ENCODE peak calls at places on chromosomes 2 and 18, in five cellular contexts. W is neuronal stem cell, L is IMR-90, U is mesendoderm, X is mesenchymal stem cell. M is an unnamed sample.

GRCh38 chr2:217656366-217656765 is 346.4 kb downstream of the TNS1 start:
- DNase-seq in W (no peak), L (peak), U (no peak), X (peak), M (no peak)

GRCh38 chr2:205787761-205788160 is 105.5 kb downstream of the NRP2 start:
- DNase-seq in W (no peak), L (no peak), U (no peak), X (no peak), M (no peak)

GRCh38 chr2:1991706-1992245 is 247.5 kb upstream of the PXDN start:
- DNase-seq in W (no peak), L (no peak), U (no peak), X (no peak), M (no peak)

GRCh38 chr2:232343816-232344215 is 34.7 kb upstream of the ALPP start:
- DNase-seq in W (no peak), L (no peak), U (no peak), X (no peak), M (no peak)

GRCh38 chr18:59520569-59520968 is 161.5 kb upstream of the LMAN1 start:
- DNase-seq in W (no peak), L (no peak), U (no peak), X (no peak), M (no peak)

GRCh38 chr2:31997653-31998052 is 13.2 kb downstream of the MEMO1 start:
- DNase-seq in W (no peak), L (no peak), U (no peak), X (peak), M (no peak)

GRCh38 chr2:122096788-122097187 is 341.3 kb downstream of the TSN start:
- DNase-seq in W (no peak), L (no peak), U (no peak), X (no peak), M (no peak)

GRCh38 chr18:2417861-2418610 is 153.3 kb downstream of the METTL4 start:
- DNase-seq in W (no peak), L (peak), U (no peak), X (no peak), M (no peak)

GRCh38 chr2:240579771-240580614 is 6.5 kb upstream of the CAPN10 start:
- DNase-seq in W (no peak), L (peak), U (no peak), X (peak), M (peak)

GRCh38 chr2:17257194-17257909 is 260.9 kb downstream of the RAD51AP2 start:
- DNase-seq in W (no peak), L (peak), U (no peak), X (peak), M (no peak)

GRCh38 chr18:23498877-23499570 is 4.3 kb upstream of the RMC1 start:
- DNase-seq in W (no peak), L (peak), U (peak), X (peak), M (peak)

GRCh38 chr2:128319773-128320608 is 1.3 kb upstream of the HS6ST1 start:
- DNase-seq in W (no peak), L (no peak), U (no peak), X (no peak), M (no peak)

GRCh38 chr2:219252084-219252483 is 959 bp upstream of the TUBA4B start:
- DNase-seq in W (no peak), L (no peak), U (no peak), X (no peak), M (no peak)

GRCh38 chr2:109407401-109408335 is 206.1 kb downstream of the SEPTIN10 start:
- DNase-seq in W (no peak), L (no peak), U (peak), X (no peak), M (peak)

GRCh38 chr2:157302492-157303099 is 23.0 kb downstream of the ERMN start:
- DNase-seq in W (peak), L (peak), U (peak), X (peak), M (peak)

GRCh38 chr2:160282063-160282580 is 82.0 kb upstream of the ITGB6 start:
- DNase-seq in W (no peak), L (no peak), U (no peak), X (no peak), M (no peak)

GRCh38 chr18:37419272-37419671 is 146.3 kb downstream of the CELF4 start:
- DNase-seq in W (no peak), L (peak), U (peak), X (no peak), M (peak)

GRCh38 chr2:28393115-28393836 is 618 bp downstream of the FOSL2 start:
- DNase-seq in W (no peak), L (peak), U (peak), X (peak), M (peak)

GRCh38 chr2:220871909-220872308 is 700.2 kb downstream of the EPHA4 start:
- DNase-seq in W (no peak), L (no peak), U (no peak), X (no peak), M (no peak)

GRCh38 chr2:42908538-42909200 is 116.3 kb upstream of the HAAO start:
- DNase-seq in W (no peak), L (peak), U (no peak), X (peak), M (no peak)

GRCh38 chr2:225010804-225011203 is 31.5 kb downstream of the DOCK10 start:
- DNase-seq in W (no peak), L (peak), U (no peak), X (peak), M (peak)

GRCh38 chr2:196515608-196516007 is 123.9 kb upstream of the CCDC150 start:
- DNase-seq in W (no peak), L (no peak), U (no peak), X (no peak), M (no peak)

GRCh38 chr18:31041346-31042067 is 1.0 kb downstream of the DSC3 start:
- DNase-seq in W (peak), L (no peak), U (peak), X (peak), M (peak)

GRCh38 chr18:46891742-46892214 is 25.5 kb downstream of the PIAS2 start:
- DNase-seq in W (no peak), L (no peak), U (no peak), X (no peak), M (no peak)

GRCh38 chr2:138414014-138414413 is 87.6 kb upstream of the SPOPL start:
- DNase-seq in W (no peak), L (no peak), U (no peak), X (no peak), M (no peak)

GRCh38 chr2:217065695-217066405 is 206.0 kb upstream of the TNP1 start:
- DNase-seq in W (no peak), L (peak), U (no peak), X (peak), M (no peak)

GRCh38 chr2:73111300-73112025 is 1.3 kb downstream of the RAB11FIP5 start:
- DNase-seq in W (peak), L (no peak), U (peak), X (peak), M (peak)

GRCh38 chr18:80012714-80013113 is 21.5 kb upstream of the RBFA start:
- DNase-seq in W (no peak), L (no peak), U (no peak), X (no peak), M (no peak)

GRCh38 chr18:6781179-6781714 is 51.7 kb downstream of the ARHGAP28 start:
- DNase-seq in W (no peak), L (no peak), U (peak), X (peak), M (no peak)

GRCh38 chr18:6785411-6785810 is 55.9 kb downstream of the ARHGAP28 start:
- DNase-seq in W (no peak), L (no peak), U (peak), X (no peak), M (peak)

GRCh38 chr18:6782861-6783260 is 53.3 kb downstream of the ARHGAP28 start:
- DNase-seq in W (no peak), L (no peak), U (peak), X (no peak), M (peak)

GRCh38 chr18:6781846-6782245 is 52.3 kb downstream of the ARHGAP28 start:
- DNase-seq in W (no peak), L (peak), U (no peak), X (peak), M (no peak)

GRCh38 chr18:6785001-6785400 is 55.5 kb downstream of the ARHGAP28 start:
- DNase-seq in W (no peak), L (peak), U (peak), X (no peak), M (no peak)
- H3K4ac ChIP-seq in W (no peak), L (peak), U (no peak), X (no peak), M (peak)

DNA sequence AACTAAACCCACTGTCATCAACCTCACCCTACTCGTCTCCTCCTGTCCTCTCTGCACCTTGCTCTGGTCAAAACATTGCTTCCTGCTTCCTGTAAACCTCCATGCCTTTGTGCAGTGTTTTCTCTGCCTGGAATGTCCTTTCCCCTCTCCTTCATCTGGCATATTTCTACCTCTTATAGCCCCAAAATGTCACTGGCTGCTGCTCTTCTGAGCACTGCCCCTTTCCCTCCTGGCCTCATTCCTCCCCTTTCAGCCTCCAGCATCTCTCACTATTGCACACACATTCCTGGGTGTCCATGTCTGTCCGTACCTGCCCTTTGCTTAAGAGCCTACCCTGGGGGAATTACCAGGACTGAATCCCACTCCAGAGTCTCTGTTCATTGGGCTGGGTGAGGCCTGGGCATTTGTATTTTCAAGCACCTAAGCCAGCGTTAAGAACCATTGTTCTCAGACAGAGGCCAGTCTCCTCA is 84.9 kb downstream of the MOGAT1 start:
- DNase-seq in W (no peak), L (no peak), U (no peak), X (no peak), M (peak)
- H2BK120ac ChIP-seq in W (no peak), L (no peak), U (no peak), X (no peak), M (no peak)

DNA sequence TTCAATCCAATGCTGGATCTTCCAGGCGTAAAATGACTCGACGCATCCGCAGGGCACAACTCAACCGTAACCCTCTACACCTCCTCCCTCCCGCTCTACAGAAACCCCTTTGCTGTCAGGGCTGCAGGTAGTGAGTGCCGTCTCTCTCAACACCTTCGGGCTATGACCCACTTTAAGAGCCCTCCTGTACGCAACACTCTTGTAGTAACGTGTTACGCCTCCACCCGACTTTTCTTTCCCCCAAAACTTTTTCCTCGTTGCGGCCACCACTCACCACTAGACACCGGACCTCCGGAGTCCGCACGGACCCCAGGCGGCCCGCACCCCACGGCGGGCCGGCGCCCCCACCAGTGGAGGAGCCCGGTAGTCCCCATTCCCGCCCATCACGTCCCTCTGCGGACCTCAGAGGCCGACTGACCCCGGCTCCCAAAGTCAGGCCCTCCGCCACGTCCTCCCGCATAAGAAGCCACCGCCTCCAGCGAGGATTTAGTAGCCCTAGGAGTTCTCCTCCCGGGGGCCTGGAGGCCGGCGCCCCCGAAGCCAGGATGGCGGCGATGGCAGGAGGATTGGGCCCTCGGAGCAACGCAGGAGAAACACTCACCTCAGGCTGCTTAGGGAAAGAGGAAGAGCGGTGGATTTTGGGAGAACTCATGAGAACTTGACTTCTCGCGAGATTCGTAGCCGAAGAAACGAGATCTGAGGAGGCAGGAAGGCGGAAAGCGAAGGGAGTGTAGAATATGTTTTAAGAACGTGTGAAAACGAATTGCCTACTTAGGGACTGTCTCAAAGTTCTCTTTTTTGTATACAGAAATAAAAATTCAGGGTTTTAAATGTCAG is 5.0 kb upstream of the C18orf32 start:
- DNase-seq in W (peak), L (peak), U (peak), X (peak), M (peak)
- H3K4ac ChIP-seq in W (peak), L (peak), U (peak), X (peak), M (peak)

GRCh38 chr2:153408708-153409107 is 69.9 kb downstream of the RPRM start:
- DNase-seq in W (no peak), L (no peak), U (no peak), X (no peak), M (no peak)

GRCh38 chr2:153405196-153405595 is 73.4 kb downstream of the RPRM start:
- DNase-seq in W (no peak), L (no peak), U (no peak), X (no peak), M (no peak)

GRCh38 chr2:153404792-153405191 is 73.8 kb downstream of the RPRM start:
- DNase-seq in W (no peak), L (no peak), U (no peak), X (no peak), M (no peak)

DNA sequence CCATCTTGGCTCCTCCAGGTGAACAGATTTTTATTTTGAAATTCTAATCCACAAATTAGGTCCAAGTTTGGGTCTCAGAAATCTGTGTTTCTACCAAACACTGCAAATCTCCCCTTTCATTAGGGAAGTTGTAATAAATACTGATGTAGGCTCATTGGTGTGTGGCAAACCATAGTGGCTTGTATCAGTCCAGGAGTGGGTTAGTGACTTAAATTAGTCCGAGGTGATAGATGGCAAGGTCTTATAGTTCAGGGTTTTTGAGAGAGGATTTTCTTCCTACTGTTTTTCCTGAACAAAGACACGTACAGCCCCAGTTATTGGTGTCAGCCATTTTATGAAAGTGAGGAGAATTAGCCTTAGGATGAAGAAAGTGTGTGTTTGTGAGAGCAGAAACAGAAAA is 74.6 kb downstream of the RPRM start:
- DNase-seq in W (no peak), L (no peak), U (no peak), X (no peak), M (no peak)
- H2BK120ac ChIP-seq in W (no peak), L (no peak), U (no peak), X (no peak), M (no peak)

GRCh38 chr2:175062787-175063585 is 57.8 kb upstream of the CHN1 start:
- DNase-seq in W (no peak), L (no peak), U (peak), X (peak), M (no peak)

GRCh38 chr2:175068534-175068933 is 63.4 kb upstream of the CHN1 start:
- DNase-seq in W (no peak), L (no peak), U (no peak), X (no peak), M (no peak)

GRCh38 chr2:175064797-175065196 is 59.6 kb upstream of the CHN1 start:
- DNase-seq in W (no peak), L (no peak), U (no peak), X (no peak), M (no peak)

GRCh38 chr2:175063741-175064140 is 58.6 kb upstream of the CHN1 start:
- DNase-seq in W (no peak), L (peak), U (no peak), X (peak), M (peak)

DNA sequence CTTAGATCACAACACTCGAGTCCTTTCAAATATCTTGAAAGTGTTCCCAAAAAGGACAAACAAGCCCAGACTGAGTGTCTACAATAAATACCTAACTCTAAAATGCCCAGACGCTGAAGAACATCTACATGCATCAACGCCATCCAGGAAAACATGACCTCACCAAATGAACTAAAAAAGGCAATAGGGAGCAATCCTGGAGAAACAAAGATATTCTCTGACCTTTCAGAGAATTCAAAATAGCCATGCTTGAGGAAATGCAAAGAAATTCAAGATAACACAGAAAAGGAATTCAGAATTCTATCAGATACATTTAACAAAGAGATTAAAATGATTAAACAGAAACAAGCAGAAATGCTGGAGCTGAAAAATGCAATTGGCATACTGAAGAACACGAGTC is 61.2 kb upstream of the CHN1 start:
- DNase-seq in W (no peak), L (no peak), U (no peak), X (no peak), M (no peak)
- H3K4ac ChIP-seq in W (no peak), L (no peak), U (no peak), X (no peak), M (no peak)

GRCh38 chr2:38750011-38750792 is 959 bp downstream of the SRSF7 start:
- DNase-seq in W (peak), L (peak), U (no peak), X (no peak), M (peak)

GRCh38 chr2:38748857-38749804 is 2.0 kb downstream of the SRSF7 start:
- DNase-seq in W (no peak), L (no peak), U (no peak), X (no peak), M (peak)

GRCh38 chr2:38751043-38751846 is at the start of gene SRSF7:
- DNase-seq in W (peak), L (peak), U (peak), X (peak), M (peak)

GRCh38 chr2:38751847-38752410 is 768 bp upstream of the SRSF7 start:
- DNase-seq in W (peak), L (peak), U (peak), X (no peak), M (no peak)

GRCh38 chr2:38750793-38751042 is 443 bp downstream of the SRSF7 start:
- DNase-seq in W (no peak), L (no peak), U (no peak), X (no peak), M (peak)
- H2BK120ac ChIP-seq in W (peak), L (peak), U (peak), X (no peak), M (peak)

DNA sequence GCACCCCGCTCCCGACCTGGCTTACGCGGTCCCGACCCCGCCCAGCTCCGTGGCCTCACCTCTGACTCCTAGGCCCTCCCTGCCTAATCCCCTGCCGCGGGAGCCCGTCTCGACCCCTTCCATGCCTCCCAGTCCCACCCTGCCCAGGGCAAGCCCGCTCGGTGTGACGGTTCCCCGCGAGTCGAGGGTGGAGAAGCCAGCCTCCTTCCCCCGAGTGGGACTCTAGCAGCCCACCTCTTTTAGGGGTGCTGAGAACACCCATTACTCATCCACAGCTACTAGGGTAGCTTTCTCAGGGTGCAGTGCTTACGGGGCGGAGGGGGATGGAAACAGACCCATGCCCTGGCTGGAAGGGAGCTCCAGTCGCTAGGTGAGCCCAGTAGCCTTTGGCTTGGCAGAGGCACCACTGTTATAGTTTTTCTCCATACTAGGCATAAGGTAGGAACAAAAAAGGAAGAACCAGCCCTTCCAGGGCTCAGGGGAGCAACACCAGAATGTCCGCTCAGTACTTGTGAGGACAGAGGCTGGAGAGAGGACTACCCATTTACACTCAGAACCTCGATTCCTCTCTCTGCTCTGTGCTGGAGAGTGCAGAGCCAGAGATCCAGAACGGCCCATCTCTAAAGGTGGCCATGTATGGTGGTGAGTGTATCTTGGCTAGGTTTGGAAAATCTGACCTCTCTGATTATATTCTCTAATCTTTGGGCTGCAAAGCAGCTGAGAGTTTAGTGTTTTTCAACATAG is 606 bp downstream of the AGBL5 start:
- DNase-seq in W (no peak), L (no peak), U (peak), X (peak), M (no peak)
- H3K4ac ChIP-seq in W (peak), L (peak), U (no peak), X (peak), M (peak)